ENCODE peak calls at places on chromosomes 1 and 21, in six cellular contexts. A is H9, Z is NCI-H774, I is skeletal muscle cell, Y is breast epithelium, O is T-helper 9 cell. D is an unnamed sample.

GRCh38 chr1:111669268-111669667 is 49.7 kb downstream of the RAP1A start:
- DNase-seq in A (no peak), Z (no peak), I (no peak), Y (no peak), O (no peak), D (no peak)

GRCh38 chr1:88401283-88401682 is 282.8 kb upstream of the PKN2 start:
- DNase-seq in A (no peak), Z (no peak), I (no peak), Y (no peak), O (no peak), D (no peak)

GRCh38 chr1:38029081-38029681 is 16.6 kb downstream of the UTP11 start:
- DNase-seq in A (peak; percentile 86), Z (peak; percentile 50), I (no peak), Y (no peak), O (no peak), D (no peak)

GRCh38 chr1:6612641-6613360 is 730 bp upstream of the PHF13 start:
- DNase-seq in A (no peak), Z (peak; percentile 53), I (no peak), Y (peak; percentile 70), O (peak; percentile 27), D (no peak)

GRCh38 chr1:235938714-235939487 is 72.2 kb upstream of the LYST start:
- DNase-seq in A (no peak), Z (no peak), I (no peak), Y (no peak), O (no peak), D (no peak)

GRCh38 chr1:201299968-201300367 is 16.7 kb downstream of the PKP1 start:
- DNase-seq in A (no peak), Z (no peak), I (no peak), Y (peak; percentile 78), O (no peak), D (no peak)

GRCh38 chr1:156499703-156500577 is 635 bp downstream of the MEF2D start:
- DNase-seq in A (no peak), Z (no peak), I (no peak), Y (no peak), O (peak; percentile 42), D (no peak)

GRCh38 chr1:86068126-86068805 is 88.3 kb downstream of the COL24A1 start:
- DNase-seq in A (peak; percentile 28), Z (no peak), I (no peak), Y (no peak), O (no peak), D (no peak)

GRCh38 chr1:198238121-198238520 is 81.3 kb downstream of the NEK7 start:
- DNase-seq in A (no peak), Z (no peak), I (no peak), Y (no peak), O (no peak), D (no peak)

GRCh38 chr1:173856903-173857302 is 10.9 kb downstream of the GAS5 start:
- DNase-seq in A (no peak), Z (no peak), I (no peak), Y (no peak), O (no peak), D (no peak)

GRCh38 chr21:40053007-40053406 is 185.8 kb downstream of the PCP4 start:
- DNase-seq in A (no peak), Z (no peak), I (no peak), Y (no peak), O (no peak), D (peak; percentile 31)

GRCh38 chr21:36325373-36326010 is 5.5 kb downstream of the MORC3 start:
- DNase-seq in A (no peak), Z (no peak), I (no peak), Y (no peak), O (no peak), D (no peak)

GRCh38 chr1:186605762-186606350 is 74.4 kb downstream of the PTGS2 start:
- DNase-seq in A (peak; percentile 79), Z (no peak), I (no peak), Y (no peak), O (no peak), D (peak; percentile 53)

GRCh38 chr1:218350909-218351616 is 5.9 kb downstream of the TGFB2 start:
- DNase-seq in A (no peak), Z (no peak), I (no peak), Y (no peak), O (no peak), D (peak; percentile 75)

GRCh38 chr21:45861156-45861870 is 120.3 kb upstream of the COL6A1 start:
- DNase-seq in A (no peak), Z (no peak), I (no peak), Y (no peak), O (no peak), D (no peak)

GRCh38 chr1:18883636-18884418 is 18.5 kb downstream of the ALDH4A1 start:
- DNase-seq in A (peak; percentile 85), Z (no peak), I (no peak), Y (peak; percentile 76), O (peak; percentile 69), D (no peak)

GRCh38 chr1:190176776-190177175 is 300.9 kb downstream of the BRINP3 start:
- DNase-seq in A (no peak), Z (no peak), I (peak; percentile 68), Y (no peak), O (no peak), D (no peak)

GRCh38 chr1:16212251-16212961 is at the start of gene ARHGEF19:
- DNase-seq in A (peak; percentile 89), Z (no peak), I (no peak), Y (peak; percentile 75), O (no peak), D (no peak)

GRCh38 chr1:199691540-199691939 is 336.0 kb upstream of the NR5A2 start:
- DNase-seq in A (no peak), Z (peak; percentile 61), I (peak; percentile 76), Y (no peak), O (no peak), D (peak; percentile 81)

GRCh38 chr1:185363205-185363604 is 46.2 kb upstream of the IVNS1ABP start:
- DNase-seq in A (no peak), Z (no peak), I (no peak), Y (no peak), O (no peak), D (no peak)

GRCh38 chr1:97920832-97921571 is at the start of gene DPYD:
- DNase-seq in A (peak; percentile 90), Z (peak; percentile 86), I (peak; percentile 69), Y (peak; percentile 83), O (peak; percentile 75), D (peak; percentile 75)

GRCh38 chr1:206505702-206506375 is 1.5 kb upstream of the RASSF5 start:
- DNase-seq in A (no peak), Z (no peak), I (no peak), Y (no peak), O (no peak), D (no peak)

GRCh38 chr1:162876751-162877150 is 15.8 kb upstream of the CCDC190 start:
- DNase-seq in A (no peak), Z (no peak), I (no peak), Y (no peak), O (no peak), D (no peak)

GRCh38 chr21:45034556-45035476 is 39.6 kb upstream of the ADARB1 start:
- DNase-seq in A (no peak), Z (no peak), I (no peak), Y (no peak), O (no peak), D (no peak)

GRCh38 chr1:205658943-205659581 is 21.2 kb downstream of the SLC45A3 start:
- DNase-seq in A (peak; percentile 85), Z (peak; percentile 30), I (no peak), Y (peak; percentile 80), O (peak; percentile 60), D (peak; percentile 23)

GRCh38 chr1:90133133-90133532 is 138.2 kb downstream of the ZNF326 start:
- DNase-seq in A (peak; percentile 36), Z (peak; percentile 32), I (no peak), Y (no peak), O (no peak), D (peak; percentile 24)

D was measured in astrocyte of the cerebellum.